ENCODE peak calls at places on chromosomes 5 and 9, in four cellular contexts. N is iris pigment epithelial cell; E is fibroblast of lung; M is naive thymus-derived CD8-positive, alpha-beta T cell. Y is an unnamed sample.

GRCh38 chr5:172692451-172692850 is 51.4 kb downstream of the NEURL1B start:
- DNase-seq in N (no peak), E (no peak), M (no peak), Y (no peak)

GRCh38 chr5:160802567-160802966 is 49.4 kb downstream of the ATP10B start:
- DNase-seq in N (no peak), E (peak), M (no peak), Y (no peak)

GRCh38 chr5:30574761-30575160 is 618.7 kb upstream of the CDH6 start:
- DNase-seq in N (peak), E (peak), M (no peak), Y (no peak)

GRCh38 chr5:133256276-133256675 is 204.5 kb downstream of the HSPA4 start:
- DNase-seq in N (no peak), E (no peak), M (no peak), Y (no peak)

GRCh38 chr5:162209005-162209605 is 141.5 kb downstream of the GABRG2 start:
- DNase-seq in N (peak), E (no peak), M (no peak), Y (no peak)

GRCh38 chr9:99303177-99303576 is 81.1 kb downstream of the SEC61B start:
- DNase-seq in N (no peak), E (no peak), M (no peak), Y (no peak)

GRCh38 chr5:180353226-180353962 is at the start of gene GFPT2:
- DNase-seq in N (peak), E (peak), M (peak), Y (peak)

GRCh38 chr5:54440456-54440893 is 15.0 kb upstream of the HSPB3 start:
- DNase-seq in N (no peak), E (no peak), M (no peak), Y (no peak)

GRCh38 chr5:33558489-33558888 is 117.7 kb downstream of the TARS1 start:
- DNase-seq in N (peak), E (peak), M (no peak), Y (no peak)

GRCh38 chr9:70902705-70903131 is 218.7 kb downstream of the TRPM3 start:
- DNase-seq in N (peak), E (peak), M (no peak), Y (no peak)

GRCh38 chr9:69949396-69949795 is 94.3 kb upstream of the MAMDC2 start:
- DNase-seq in N (no peak), E (peak), M (no peak), Y (no peak)

GRCh38 chr5:82601085-82601484 is 322.9 kb upstream of the RPS23 start:
- DNase-seq in N (no peak), E (no peak), M (no peak), Y (no peak)

Y was measured in central memory CD4-positive, alpha-beta T cell.